ENCODE peak calls at places on chromosomes 7 and 10, in eight cellular contexts. T is T-helper 22 cell, R is right atrium auricular region, Y is brain microvascular endothelial cell, H is MM.1S, J is tibial nerve, B is NCI-H82, Q is astrocyte of the hippocampus. M is an unnamed sample.

GRCh38 chr10:32511599-32511998 is 65.7 kb downstream of the CCDC7 start:
- DNase-seq in T (no peak), R (no peak), Y (no peak), H (no peak), J (no peak), B (no peak), Q (no peak), M (no peak)

GRCh38 chr7:130814753-130815152 is 80.7 kb upstream of the KLF14 start:
- DNase-seq in T (no peak), R (no peak), Y (peak; percentile 23), H (peak; percentile 25), J (peak; percentile 57), B (peak; percentile 32), Q (peak; percentile 41), M (no peak)

GRCh38 chr10:13971586-13972475 is 358.9 kb downstream of the FRMD4A start:
- DNase-seq in T (no peak), R (no peak), Y (no peak), H (no peak), J (no peak), B (peak; percentile 77), Q (peak; percentile 84), M (no peak)

GRCh38 chr7:17384400-17384799 is 85.9 kb downstream of the AHR start:
- DNase-seq in T (no peak), R (no peak), Y (no peak), H (no peak), J (no peak), B (no peak), Q (no peak), M (no peak)

GRCh38 chr7:22138886-22139285 is 193.2 kb upstream of the CDCA7L start:
- DNase-seq in T (no peak), R (no peak), Y (no peak), H (no peak), J (no peak), B (no peak), Q (no peak), M (no peak)

GRCh38 chr7:117008849-117009531 is 55.7 kb downstream of the ST7 start:
- DNase-seq in T (no peak), R (no peak), Y (peak; percentile 76), H (peak; percentile 75), J (no peak), B (no peak), Q (peak; percentile 75), M (no peak)

GRCh38 chr10:69655124-69655867 is 25.2 kb downstream of the FAM241B start:
- DNase-seq in T (no peak), R (no peak), Y (no peak), H (no peak), J (no peak), B (no peak), Q (no peak), M (no peak)

GRCh38 chr10:122786269-122786668 is 59.4 kb downstream of the CUZD1 start:
- DNase-seq in T (no peak), R (no peak), Y (peak; percentile 7), H (peak; percentile 36), J (no peak), B (no peak), Q (peak; percentile 74), M (no peak)

GRCh38 chr7:38558786-38559185 is 72.4 kb downstream of the AMPH start:
- DNase-seq in T (no peak), R (no peak), Y (no peak), H (no peak), J (no peak), B (no peak), Q (no peak), M (no peak)

GRCh38 chr7:142535123-142535779 is 214.0 kb upstream of the PRSS1 start:
- DNase-seq in T (peak; percentile 50), R (no peak), Y (peak; percentile 82), H (peak; percentile 91), J (peak; percentile 60), B (peak; percentile 89), Q (peak; percentile 89), M (peak; percentile 87)

GRCh38 chr7:126667742-126668366 is 584.9 kb downstream of the GRM8 start:
- DNase-seq in T (no peak), R (no peak), Y (no peak), H (no peak), J (no peak), B (no peak), Q (no peak), M (no peak)

GRCh38 chr7:100803398-100804161 is 23.7 kb downstream of the EPHB4 start:
- DNase-seq in T (no peak), R (peak; percentile 84), Y (peak; percentile 88), H (peak; percentile 79), J (peak; percentile 83), B (peak; percentile 96), Q (peak; percentile 97), M (peak; percentile 47)